ENCODE peak calls at places on chromosome 7, in six cellular contexts. E, Y, O, P, U and D are unnamed samples.

GRCh38 chr7:121576148-121576921 is 180.2 kb upstream of the FAM3C start:
- DNase-seq in E (no peak), Y (no peak), O (no peak), P (no peak), U (no peak), D (no peak)

GRCh38 chr7:45716380-45717203 is 142.4 kb downstream of the ADCY1 start:
- DNase-seq in E (no peak), Y (no peak), O (no peak), P (no peak), U (no peak), D (peak; percentile 55)

GRCh38 chr7:45072131-45073030 is 16.4 kb downstream of the NACAD start:
- DNase-seq in E (no peak), Y (no peak), O (no peak), P (peak; percentile 32), U (no peak), D (no peak)

GRCh38 chr7:82234457-82235049 is 209.0 kb downstream of the CACNA2D1 start:
- DNase-seq in E (no peak), Y (no peak), O (peak; percentile 37), P (peak; percentile 39), U (peak; percentile 45), D (no peak)

GRCh38 chr7:67917118-67917755 is 920.6 kb downstream of the TYW1 start:
- DNase-seq in E (no peak), Y (no peak), O (no peak), P (no peak), U (no peak), D (no peak)

GRCh38 chr7:152050547-152050971 is 25.1 kb downstream of the GALNT11 start:
- DNase-seq in E (no peak), Y (no peak), O (peak; percentile 72), P (no peak), U (no peak), D (no peak)

GRCh38 chr7:137969828-137970227 is 32.1 kb downstream of the CREB3L2 start:
- DNase-seq in E (no peak), Y (no peak), O (no peak), P (no peak), U (no peak), D (no peak)

GRCh38 chr7:71705901-71706300 is 574.0 kb downstream of the GALNT17 start:
- DNase-seq in E (no peak), Y (no peak), O (no peak), P (no peak), U (no peak), D (no peak)

GRCh38 chr7:71286924-71287323 is 155.0 kb downstream of the GALNT17 start:
- DNase-seq in E (no peak), Y (no peak), O (no peak), P (no peak), U (no peak), D (no peak)

GRCh38 chr7:143983960-143984359 is 16.2 kb upstream of the OR6B1 start:
- DNase-seq in E (no peak), Y (no peak), O (no peak), P (no peak), U (no peak), D (no peak)

GRCh38 chr7:108684629-108685028 is 115.0 kb downstream of the DNAJB9 start:
- DNase-seq in E (no peak), Y (no peak), O (no peak), P (no peak), U (peak; percentile 36), D (no peak)

GRCh38 chr7:98617051-98617959 is at the start of gene NPTX2:
- DNase-seq in E (peak; percentile 39), Y (peak; percentile 77), O (no peak), P (no peak), U (peak; percentile 36), D (peak; percentile 72)

GRCh38 chr7:66415659-66416265 is 210.6 kb downstream of the TPST1 start:
- DNase-seq in E (no peak), Y (no peak), O (no peak), P (no peak), U (no peak), D (no peak)

GRCh38 chr7:70693690-70694356 is 438.1 kb upstream of the GALNT17 start:
- DNase-seq in E (no peak), Y (peak; percentile 85), O (no peak), P (peak; percentile 36), U (peak; percentile 72), D (peak; percentile 91)

GRCh38 chr7:22280031-22280430 is 76.9 kb downstream of the RAPGEF5 start:
- DNase-seq in E (no peak), Y (no peak), O (no peak), P (no peak), U (no peak), D (no peak)

GRCh38 chr7:140383954-140384713 is 14.2 kb downstream of the SLC37A3 start:
- DNase-seq in E (no peak), Y (no peak), O (no peak), P (no peak), U (no peak), D (no peak)

GRCh38 chr7:127581716-127582115 is 3.7 kb downstream of the GCC1 start:
- DNase-seq in E (no peak), Y (no peak), O (no peak), P (no peak), U (no peak), D (no peak)

GRCh38 chr7:28919510-28919909 is 38.6 kb downstream of the TRIL start:
- DNase-seq in E (no peak), Y (no peak), O (no peak), P (no peak), U (no peak), D (no peak)

GRCh38 chr7:34153680-34154270 is 248.4 kb downstream of the BMPER start:
- DNase-seq in E (no peak), Y (no peak), O (no peak), P (no peak), U (no peak), D (no peak)

GRCh38 chr7:117666019-117666418 is 186.2 kb downstream of the CFTR start:
- DNase-seq in E (no peak), Y (no peak), O (no peak), P (no peak), U (peak; percentile 84), D (no peak)

GRCh38 chr7:158989006-158989405 is 132.6 kb downstream of the DYNC2I1 start:
- DNase-seq in E (no peak), Y (no peak), O (no peak), P (no peak), U (no peak), D (no peak)

GRCh38 chr7:113968713-113969112 is 49.9 kb upstream of the PPP1R3A start:
- DNase-seq in E (no peak), Y (no peak), O (no peak), P (no peak), U (no peak), D (no peak)

GRCh38 chr7:107975394-107976013 is 27.5 kb downstream of the LAMB1 start:
- DNase-seq in E (no peak), Y (no peak), O (no peak), P (no peak), U (no peak), D (no peak)

GRCh38 chr7:159025161-159025779 is 119.4 kb downstream of the VIPR2 start:
- DNase-seq in E (no peak), Y (peak; percentile 47), O (no peak), P (no peak), U (no peak), D (peak; percentile 63)

GRCh38 chr7:16170671-16171070 is 250.7 kb downstream of the CRPPA start:
- DNase-seq in E (no peak), Y (peak; percentile 58), O (no peak), P (no peak), U (no peak), D (no peak)

GRCh38 chr7:118079369-118079768 is 104.6 kb upstream of the LSM8 start:
- DNase-seq in E (no peak), Y (no peak), O (no peak), P (no peak), U (peak; percentile 44), D (no peak)

GRCh38 chr7:140876519-140877248 is 48.0 kb downstream of the BRAF start:
- DNase-seq in E (no peak), Y (no peak), O (peak; percentile 27), P (peak; percentile 57), U (peak; percentile 60), D (no peak)

GRCh38 chr7:130010689-130011412 is 40.3 kb downstream of the ZC3HC1 start:
- DNase-seq in E (peak; percentile 2), Y (no peak), O (peak; percentile 92), P (peak; percentile 66), U (peak; percentile 90), D (peak; percentile 70)

GRCh38 chr7:152341039-152341913 is 94.5 kb downstream of the KMT2C start:
- DNase-seq in E (no peak), Y (no peak), O (peak; percentile 61), P (peak; percentile 39), U (peak; percentile 79), D (no peak)

GRCh38 chr7:151074817-151075661 is 5.6 kb downstream of the FASTK start:
- DNase-seq in E (no peak), Y (no peak), O (no peak), P (no peak), U (no peak), D (peak; percentile 56)